ENCODE peak calls at places on chromosomes 2 and 18, in ten cellular contexts. A is tibial artery, C is astrocyte of the spinal cord, Y is uterus, Z is foreskin fibroblast, S is brain microvascular endothelial cell, Q is cardiac muscle cell, W is AG04450, H is IMR-90, G is fibroblast of lung. V is an unnamed sample.

GRCh38 chr2:233189032-233189431 is 62.4 kb upstream of the ATG16L1 start:
- DNase-seq in G (no peak), Q (no peak), W (no peak), A (no peak), H (no peak), Y (no peak), S (no peak), Z (no peak), C (no peak), V (no peak)

GRCh38 chr2:201111096-201111495 is 4.9 kb upstream of the CFLAR start:
- DNase-seq in S (no peak), G (no peak), Z (no peak), Q (no peak), W (no peak), A (no peak), Y (no peak), H (peak; percentile 3), C (no peak), V (no peak)

GRCh38 chr2:56285224-56285623 is 101.4 kb downstream of the CCDC85A start:
- DNase-seq in G (no peak), W (no peak), S (no peak), H (no peak), Z (no peak), A (no peak), C (no peak), Y (no peak), Q (no peak), V (no peak)

GRCh38 chr2:216695401-216695821 is at the start of gene IGFBP5:
- DNase-seq in A (peak; percentile 89), Z (peak; percentile 66), G (peak; percentile 96), Y (peak; percentile 97), W (peak; percentile 92), S (peak; percentile 61), C (peak; percentile 89), Q (peak; percentile 91), H (peak; percentile 94), V (peak; percentile 38)

GRCh38 chr2:64354857-64355680 is 98.9 kb upstream of the LGALSL start:
- DNase-seq in A (no peak), Z (peak; percentile 39), G (peak; percentile 59), H (peak; percentile 59), S (peak; percentile 84), Q (peak; percentile 72), Y (no peak), C (peak; percentile 72), W (no peak), V (peak; percentile 16)

GRCh38 chr2:38700881-38701458 is 35.1 kb downstream of the GALM start:
- DNase-seq in H (peak; percentile 72), Q (no peak), W (peak; percentile 33), C (no peak), G (peak; percentile 11), A (no peak), S (no peak), Y (no peak), Z (no peak), V (no peak)

GRCh38 chr2:28567076-28567471 is 71.2 kb downstream of the PLB1 start:
- DNase-seq in Z (no peak), W (no peak), Y (peak; percentile 37), S (no peak), A (no peak), Q (no peak), H (no peak), G (no peak), C (no peak), V (no peak)

GRCh38 chr2:20925265-20925889 is 102.5 kb upstream of the LDAH start:
- DNase-seq in Z (no peak), A (no peak), G (peak; percentile 15), Q (peak; percentile 2), H (no peak), S (no peak), Y (no peak), C (no peak), W (no peak), V (no peak)

GRCh38 chr18:75625966-75626365 is 198.5 kb upstream of the SMIM21 start:
- DNase-seq in Y (no peak), W (no peak), S (no peak), Z (no peak), H (peak; percentile 5), Q (no peak), G (no peak), C (peak; percentile 46), A (no peak), V (no peak)

GRCh38 chr2:162928356-162928755 is 89.8 kb upstream of the KCNH7 start:
- DNase-seq in W (no peak), C (no peak), A (no peak), Z (no peak), H (no peak), G (no peak), Q (no peak), S (no peak), Y (no peak), V (no peak)

GRCh38 chr2:25023333-25023732 is 18.5 kb upstream of the EFR3B start:
- DNase-seq in W (no peak), H (no peak), G (no peak), S (no peak), Q (no peak), Z (no peak), A (no peak), C (no peak), Y (no peak), V (no peak)

GRCh38 chr18:76922107-76922506 is 99.8 kb downstream of the ZNF236 start:
- DNase-seq in Y (no peak), A (peak; percentile 43), W (peak; percentile 10), S (peak; percentile 62), C (peak; percentile 43), H (peak; percentile 58), G (peak; percentile 73), Q (peak; percentile 62), Z (peak; percentile 48), V (no peak)

DNA sequence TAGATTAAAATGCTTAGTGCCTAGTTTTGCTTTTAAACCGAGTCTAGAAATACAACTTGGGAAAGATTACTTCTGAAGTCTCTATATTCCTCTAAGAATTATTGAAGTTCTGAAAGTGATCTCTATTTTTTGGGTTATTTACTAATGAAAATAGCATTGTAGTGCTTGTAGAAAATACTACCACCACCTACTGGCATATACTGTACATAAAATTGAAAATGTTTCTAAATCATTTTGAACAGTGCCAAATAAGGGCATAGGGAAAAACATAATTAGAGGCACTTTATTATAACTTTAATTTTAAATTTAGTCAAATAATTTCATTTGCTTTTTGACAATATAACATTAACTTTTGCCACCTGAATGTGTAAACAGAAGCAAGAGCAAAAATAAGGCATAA is 1399.6 kb upstream of the ZEB2 start:
- DNase-seq in G (peak; percentile 57), S (no peak), Z (no peak), C (peak; percentile 8), A (no peak), Y (no peak), W (no peak), H (peak; percentile 8), Q (peak; percentile 54), V (no peak)
- TF ChIP-seq CTCF in G (no peak), S (no peak), Z (no peak), C (peak; percentile 17), A (peak; percentile 10), Y (no peak), W (peak; percentile 33), H (peak; percentile 34), Q (peak; percentile 50), V (peak; percentile 22)

GRCh38 chr2:229642371-229642770 is 72.0 kb downstream of the DNER start:
- DNase-seq in C (no peak), Z (no peak), W (no peak), G (no peak), S (no peak), Y (no peak), H (no peak), A (no peak), Q (no peak), V (no peak)

GRCh38 chr2:229634574-229635185 is 79.7 kb downstream of the DNER start:
- DNase-seq in Q (no peak), G (no peak), W (no peak), H (no peak), C (no peak), Y (no peak), Z (no peak), S (no peak), A (no peak), V (no peak)

GRCh38 chr2:229633546-229633945 is 80.8 kb downstream of the DNER start:
- DNase-seq in A (no peak), Z (no peak), C (no peak), Y (no peak), Q (no peak), S (no peak), H (no peak), W (no peak), G (no peak), V (no peak)

GRCh38 chr2:229641676-229642075 is 72.7 kb downstream of the DNER start:
- DNase-seq in G (no peak), H (no peak), C (no peak), W (no peak), Y (no peak), S (no peak), Z (no peak), A (no peak), Q (no peak), V (no peak)

DNA sequence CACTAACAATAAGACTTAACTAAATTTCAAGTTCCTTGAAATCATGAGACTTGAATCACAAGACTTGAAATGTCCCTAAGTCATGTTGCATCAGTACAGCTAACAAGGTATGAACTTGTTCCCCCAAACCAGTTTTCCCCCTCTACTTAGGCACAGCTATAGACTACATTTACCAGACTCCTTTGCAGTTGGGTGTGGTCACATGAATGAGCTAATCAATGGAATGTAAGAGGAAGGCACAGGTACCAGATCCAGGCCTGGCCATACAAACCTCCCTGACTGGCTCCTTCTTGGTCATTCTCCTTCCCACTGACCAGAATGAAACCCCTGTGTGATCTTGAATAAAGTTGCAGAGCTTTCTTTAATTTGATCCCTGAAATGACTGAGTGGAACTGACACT is 77.8 kb downstream of the DNER start:
- DNase-seq in H (no peak), Y (no peak), Q (no peak), A (no peak), S (no peak), G (no peak), W (no peak), C (no peak), Z (no peak), V (no peak)
- H3K4me3 ChIP-seq in H (no peak overlapping the region), Y (no peak overlapping the region), Q (no peak overlapping the region), A (no peak overlapping the region), S (no peak overlapping the region), G (no peak overlapping the region), W (no peak overlapping the region), C (no peak overlapping the region), Z (no peak overlapping the region), V (no peak overlapping the region)

DNA sequence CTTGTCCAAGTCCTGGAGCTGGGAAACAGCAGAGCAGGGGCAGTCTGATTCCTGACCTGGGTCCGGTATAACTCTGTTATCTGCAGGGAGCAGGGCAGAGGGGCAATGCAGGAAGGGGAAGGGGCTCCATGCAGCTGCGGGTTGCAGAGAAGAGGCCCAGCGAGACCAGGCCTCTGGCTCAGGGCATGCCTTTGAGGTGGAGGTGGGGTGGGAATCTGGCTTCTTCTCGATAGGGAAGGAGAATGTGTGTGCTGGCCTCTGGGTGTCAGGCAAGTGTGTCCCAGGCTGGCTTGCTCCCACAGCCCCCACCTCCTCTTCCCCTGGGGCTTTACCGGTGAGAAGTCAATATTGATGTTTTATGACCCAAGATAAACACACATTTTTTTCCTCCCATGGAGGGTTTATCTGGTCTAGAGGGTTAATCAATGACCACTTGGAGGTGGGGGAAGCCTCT is 187.1 kb upstream of the HAAO start:
- DNase-seq in S (no peak), W (no peak), A (no peak), Z (no peak), C (no peak), Q (no peak), H (no peak), Y (no peak), G (no peak), V (no peak)
- TF ChIP-seq CTCF in S (no peak), W (no peak), A (no peak), Z (no peak), C (no peak), Q (no peak), H (no peak), Y (no peak), G (no peak), V (no peak)

GRCh38 chr2:181998045-181998444 is 12.4 kb downstream of the PPP1R1C start:
- DNase-seq in G (no peak), C (no peak), A (no peak), H (no peak), Z (no peak), Y (no peak), S (no peak), W (no peak), Q (no peak), V (no peak)
- H3K4me3 ChIP-seq in G (no peak overlapping the region), C (no peak overlapping the region), A (no peak overlapping the region), H (no peak overlapping the region), Z (no peak overlapping the region), Y (no peak overlapping the region), S (no peak overlapping the region), W (no peak overlapping the region), Q (no peak overlapping the region), V (no peak overlapping the region)

V was measured in AG09309.